ENCODE peak calls at places on chromosome 17, in six cellular contexts. Q is fibroblast of the aortic adventitia, D is fibroblast of mammary gland, E is OCI-M1, A is NCI-H2081, R is NCI-H187 treated with DMSO at 0.1 percent for 48 hours. W is an unnamed sample.

GRCh38 chr17:8109669-8110455 is 8.5 kb downstream of the ALOXE3 start:
- DNase-seq in Q (peak), D (peak), E (peak), A (peak), R (no peak), W (no peak)

GRCh38 chr17:30318190-30318589 is 15.7 kb downstream of the TMIGD1 start:
- DNase-seq in Q (no peak), D (no peak), E (no peak), A (peak), R (no peak), W (peak)

GRCh38 chr17:81397314-81398169 is 2.3 kb downstream of the BAHCC1 start:
- DNase-seq in Q (peak), D (peak), E (no peak), A (peak), R (no peak), W (no peak)

GRCh38 chr17:27247071-27247957 is 46.6 kb upstream of the WSB1 start:
- DNase-seq in Q (peak), D (peak), E (no peak), A (peak), R (no peak), W (peak)

GRCh38 chr17:51088287-51088686 is 32.4 kb downstream of the SPAG9 start:
- DNase-seq in Q (no peak), D (no peak), E (no peak), A (no peak), R (no peak), W (no peak)

GRCh38 chr17:34070712-34071111 is 184.4 kb upstream of the CCL2 start:
- DNase-seq in Q (no peak), D (no peak), E (no peak), A (no peak), R (no peak), W (no peak)

GRCh38 chr17:59513934-59514841 is 51.2 kb upstream of the DHX40 start:
- DNase-seq in Q (peak), D (peak), E (peak), A (peak), R (peak), W (peak)

GRCh38 chr17:12667299-12667958 is 1.7 kb downstream of the MYOCD start:
- DNase-seq in Q (peak), D (peak), E (peak), A (no peak), R (no peak), W (peak)

GRCh38 chr17:69535022-69535570 is 120.6 kb downstream of the MAP2K6 start:
- DNase-seq in Q (no peak), D (no peak), E (no peak), A (no peak), R (no peak), W (no peak)

GRCh38 chr17:80142929-80143328 is 4.0 kb downstream of the EIF4A3 start:
- DNase-seq in Q (no peak), D (no peak), E (no peak), A (no peak), R (no peak), W (no peak)

GRCh38 chr17:57926723-57927047 is 28.5 kb downstream of the CUEDC1 start:
- DNase-seq in Q (no peak), D (no peak), E (no peak), A (no peak), R (no peak), W (no peak)

GRCh38 chr17:1384881-1385280 is 15.1 kb downstream of the YWHAE start:
- DNase-seq in Q (peak), D (no peak), E (no peak), A (no peak), R (no peak), W (no peak)

GRCh38 chr17:68085751-68086445 is 50.4 kb downstream of the KPNA2 start:
- DNase-seq in Q (no peak), D (no peak), E (peak), A (no peak), R (no peak), W (no peak)

GRCh38 chr17:45782889-45783592 is 1.1 kb upstream of the CRHR1 start:
- DNase-seq in Q (no peak), D (no peak), E (no peak), A (peak), R (no peak), W (no peak)

GRCh38 chr17:60535382-60536279 is 9.6 kb upstream of the APPBP2 start:
- DNase-seq in Q (peak), D (peak), E (no peak), A (no peak), R (no peak), W (peak)

GRCh38 chr17:12789976-12790805 is 893 bp downstream of the ARHGAP44 start:
- DNase-seq in Q (no peak), D (no peak), E (no peak), A (no peak), R (no peak), W (no peak)

GRCh38 chr17:8162232-8162996 is at the start of gene VAMP2:
- DNase-seq in Q (peak), D (peak), E (peak), A (peak), R (no peak), W (peak)

GRCh38 chr17:57368637-57369336 is 112.5 kb downstream of the MSI2 start:
- DNase-seq in Q (no peak), D (no peak), E (no peak), A (no peak), R (no peak), W (no peak)

GRCh38 chr17:64129765-64130558 is at the start of gene ERN1:
- DNase-seq in Q (peak), D (peak), E (peak), A (peak), R (no peak), W (peak)

GRCh38 chr17:72985882-72986720 is 106.4 kb downstream of the SLC39A11 start:
- DNase-seq in Q (peak), D (peak), E (peak), A (peak), R (peak), W (peak)

GRCh38 chr17:19022747-19023146 is 18.2 kb upstream of the FAM83G start:
- DNase-seq in Q (no peak), D (no peak), E (no peak), A (no peak), R (no peak), W (no peak)

W was measured in H4.